ENCODE peak calls at places on chromosomes 5 and 9, in ten cellular contexts. One of them, this sample, is unnamed.

GRCh38 chr9:131657890-131658752 is 81.8 kb downstream of the RAPGEF1 start:
- DNase-seq in Calu3: peak; percentile 18
- DNase-seq in AG10803: peak; percentile 89
- DNase-seq in CD4-positive, alpha-beta T cell: no peak
- DNase-seq in lower leg skin: peak; percentile 43
- DNase-seq in cardiac fibroblast: peak; percentile 84
- DNase-seq in fibroblast of mammary gland: peak; percentile 93
- DNase-seq in astrocyte of the spinal cord: peak; percentile 89
- DNase-seq in nephron progenitor cell: no peak
- DNase-seq in mesothelial cell of epicardium: no peak
- DNase-seq in this sample: no peak

GRCh38 chr9:111197251-111197650 is 132.8 kb downstream of the OR2K2 start:
- DNase-seq in cardiac fibroblast: no peak
- DNase-seq in lower leg skin: no peak
- DNase-seq in AG10803: no peak
- DNase-seq in astrocyte of the spinal cord: no peak
- DNase-seq in nephron progenitor cell: no peak
- DNase-seq in fibroblast of mammary gland: no peak
- DNase-seq in CD4-positive, alpha-beta T cell: no peak
- DNase-seq in Calu3: no peak
- DNase-seq in mesothelial cell of epicardium: no peak
- DNase-seq in this sample: no peak

GRCh38 chr5:177362102-177362868 is 4.6 kb downstream of the RGS14 start:
- DNase-seq in CD4-positive, alpha-beta T cell: peak; percentile 60
- DNase-seq in mesothelial cell of epicardium: no peak
- DNase-seq in fibroblast of mammary gland: no peak
- DNase-seq in Calu3: no peak
- DNase-seq in AG10803: no peak
- DNase-seq in lower leg skin: no peak
- DNase-seq in cardiac fibroblast: no peak
- DNase-seq in nephron progenitor cell: no peak
- DNase-seq in astrocyte of the spinal cord: no peak
- DNase-seq in this sample: no peak

GRCh38 chr5:88142801-88143692 is 125.6 kb downstream of the TMEM161B start:
- DNase-seq in nephron progenitor cell: no peak
- DNase-seq in CD4-positive, alpha-beta T cell: no peak
- DNase-seq in AG10803: peak; percentile 13
- DNase-seq in lower leg skin: peak; percentile 93
- DNase-seq in Calu3: no peak
- DNase-seq in mesothelial cell of epicardium: no peak
- DNase-seq in astrocyte of the spinal cord: peak; percentile 59
- DNase-seq in cardiac fibroblast: no peak
- DNase-seq in fibroblast of mammary gland: peak; percentile 23
- DNase-seq in this sample: no peak

GRCh38 chr5:54159837-54160215 is 150.5 kb downstream of the ARL15 start:
- DNase-seq in lower leg skin: no peak
- DNase-seq in Calu3: no peak
- DNase-seq in CD4-positive, alpha-beta T cell: no peak
- DNase-seq in mesothelial cell of epicardium: no peak
- DNase-seq in astrocyte of the spinal cord: no peak
- DNase-seq in AG10803: peak; percentile 81
- DNase-seq in cardiac fibroblast: no peak
- DNase-seq in nephron progenitor cell: no peak
- DNase-seq in fibroblast of mammary gland: no peak
- DNase-seq in this sample: no peak

GRCh38 chr9:130215341-130216119 is 43.3 kb downstream of the NCS1 start:
- DNase-seq in CD4-positive, alpha-beta T cell: no peak
- DNase-seq in cardiac fibroblast: peak; percentile 77
- DNase-seq in Calu3: no peak
- DNase-seq in lower leg skin: no peak
- DNase-seq in mesothelial cell of epicardium: no peak
- DNase-seq in fibroblast of mammary gland: peak; percentile 33
- DNase-seq in astrocyte of the spinal cord: peak; percentile 53
- DNase-seq in AG10803: peak; percentile 53
- DNase-seq in nephron progenitor cell: no peak
- DNase-seq in this sample: no peak

GRCh38 chr5:134547579-134547978 is 22.1 kb downstream of the JADE2 start:
- DNase-seq in lower leg skin: no peak
- DNase-seq in astrocyte of the spinal cord: peak; percentile 83
- DNase-seq in mesothelial cell of epicardium: no peak
- DNase-seq in cardiac fibroblast: peak; percentile 91
- DNase-seq in AG10803: peak; percentile 83
- DNase-seq in Calu3: no peak
- DNase-seq in CD4-positive, alpha-beta T cell: no peak
- DNase-seq in fibroblast of mammary gland: peak; percentile 90
- DNase-seq in nephron progenitor cell: no peak
- DNase-seq in this sample: no peak

GRCh38 chr5:54390015-54390414 is 65.5 kb upstream of the HSPB3 start:
- DNase-seq in astrocyte of the spinal cord: peak; percentile 95
- DNase-seq in mesothelial cell of epicardium: no peak
- DNase-seq in nephron progenitor cell: no peak
- DNase-seq in Calu3: peak; percentile 63
- DNase-seq in lower leg skin: no peak
- DNase-seq in fibroblast of mammary gland: peak; percentile 96
- DNase-seq in cardiac fibroblast: peak; percentile 67
- DNase-seq in CD4-positive, alpha-beta T cell: no peak
- DNase-seq in AG10803: peak; percentile 60
- DNase-seq in this sample: no peak

GRCh38 chr9:14542071-14542470 is 151.2 kb downstream of the ZDHHC21 start:
- DNase-seq in lower leg skin: no peak
- DNase-seq in CD4-positive, alpha-beta T cell: no peak
- DNase-seq in fibroblast of mammary gland: no peak
- DNase-seq in mesothelial cell of epicardium: no peak
- DNase-seq in Calu3: no peak
- DNase-seq in astrocyte of the spinal cord: no peak
- DNase-seq in nephron progenitor cell: no peak
- DNase-seq in AG10803: no peak
- DNase-seq in cardiac fibroblast: no peak
- DNase-seq in this sample: no peak

GRCh38 chr5:120464627-120465280 is 654 bp downstream of the PRR16 start:
- DNase-seq in AG10803: peak; percentile 81
- DNase-seq in nephron progenitor cell: peak; percentile 40
- DNase-seq in Calu3: peak; percentile 34
- DNase-seq in fibroblast of mammary gland: peak; percentile 77
- DNase-seq in cardiac fibroblast: peak; percentile 68
- DNase-seq in lower leg skin: peak; percentile 87
- DNase-seq in mesothelial cell of epicardium: no peak
- DNase-seq in CD4-positive, alpha-beta T cell: no peak
- DNase-seq in astrocyte of the spinal cord: peak; percentile 63
- DNase-seq in this sample: no peak

GRCh38 chr5:129172561-129172960 is 78.0 kb downstream of the ISOC1 start:
- DNase-seq in AG10803: no peak
- DNase-seq in mesothelial cell of epicardium: no peak
- DNase-seq in nephron progenitor cell: no peak
- DNase-seq in fibroblast of mammary gland: peak; percentile 36
- DNase-seq in CD4-positive, alpha-beta T cell: no peak
- DNase-seq in lower leg skin: no peak
- DNase-seq in cardiac fibroblast: peak; percentile 74
- DNase-seq in Calu3: peak; percentile 5
- DNase-seq in astrocyte of the spinal cord: no peak
- DNase-seq in this sample: no peak

GRCh38 chr9:2228132-2228531 is 213.0 kb downstream of the SMARCA2 start:
- DNase-seq in astrocyte of the spinal cord: no peak
- DNase-seq in fibroblast of mammary gland: peak; percentile 23
- DNase-seq in nephron progenitor cell: peak; percentile 17
- DNase-seq in CD4-positive, alpha-beta T cell: no peak
- DNase-seq in Calu3: peak; percentile 23
- DNase-seq in mesothelial cell of epicardium: no peak
- DNase-seq in AG10803: no peak
- DNase-seq in lower leg skin: no peak
- DNase-seq in cardiac fibroblast: peak; percentile 26
- DNase-seq in this sample: no peak
- TF ChIP-seq CTCF in astrocyte of the spinal cord: peak; percentile 51
- TF ChIP-seq CTCF in fibroblast of mammary gland: peak; percentile 30
- TF ChIP-seq CTCF in nephron progenitor cell: no peak
- TF ChIP-seq CTCF in CD4-positive, alpha-beta T cell: no peak
- TF ChIP-seq CTCF in Calu3: no peak
- TF ChIP-seq CTCF in mesothelial cell of epicardium: no peak
- TF ChIP-seq CTCF in AG10803: peak; percentile 26
- TF ChIP-seq CTCF in lower leg skin: no peak
- TF ChIP-seq CTCF in cardiac fibroblast: peak; percentile 33
- TF ChIP-seq CTCF in this sample: peak; percentile 62

GRCh38 chr5:142119051-142119625 is 10.6 kb downstream of the NDFIP1 start:
- DNase-seq in Calu3: no peak
- DNase-seq in cardiac fibroblast: no peak
- DNase-seq in astrocyte of the spinal cord: no peak
- DNase-seq in lower leg skin: no peak
- DNase-seq in fibroblast of mammary gland: no peak
- DNase-seq in AG10803: no peak
- DNase-seq in mesothelial cell of epicardium: no peak
- DNase-seq in nephron progenitor cell: no peak
- DNase-seq in CD4-positive, alpha-beta T cell: no peak
- DNase-seq in this sample: no peak
- TF ChIP-seq CTCF in Calu3: no peak
- TF ChIP-seq CTCF in cardiac fibroblast: no peak
- TF ChIP-seq CTCF in astrocyte of the spinal cord: no peak
- TF ChIP-seq CTCF in lower leg skin: no peak
- TF ChIP-seq CTCF in fibroblast of mammary gland: no peak
- TF ChIP-seq CTCF in AG10803: no peak
- TF ChIP-seq CTCF in mesothelial cell of epicardium: no peak
- TF ChIP-seq CTCF in nephron progenitor cell: no peak
- TF ChIP-seq CTCF in CD4-positive, alpha-beta T cell: no peak
- TF ChIP-seq CTCF in this sample: no peak

GRCh38 chr9:30349526-30350513 is 2034.6 kb upstream of the ACO1 start:
- DNase-seq in Calu3: no peak
- DNase-seq in AG10803: no peak
- DNase-seq in astrocyte of the spinal cord: no peak
- DNase-seq in nephron progenitor cell: no peak
- DNase-seq in fibroblast of mammary gland: no peak
- DNase-seq in lower leg skin: no peak
- DNase-seq in mesothelial cell of epicardium: no peak
- DNase-seq in cardiac fibroblast: no peak
- DNase-seq in CD4-positive, alpha-beta T cell: no peak
- DNase-seq in this sample: no peak
- TF ChIP-seq CTCF in Calu3: no peak
- TF ChIP-seq CTCF in AG10803: no peak
- TF ChIP-seq CTCF in astrocyte of the spinal cord: no peak
- TF ChIP-seq CTCF in nephron progenitor cell: no peak
- TF ChIP-seq CTCF in fibroblast of mammary gland: no peak
- TF ChIP-seq CTCF in lower leg skin: no peak
- TF ChIP-seq CTCF in mesothelial cell of epicardium: no peak
- TF ChIP-seq CTCF in cardiac fibroblast: no peak
- TF ChIP-seq CTCF in CD4-positive, alpha-beta T cell: no peak
- TF ChIP-seq CTCF in this sample: no peak

DNA sequence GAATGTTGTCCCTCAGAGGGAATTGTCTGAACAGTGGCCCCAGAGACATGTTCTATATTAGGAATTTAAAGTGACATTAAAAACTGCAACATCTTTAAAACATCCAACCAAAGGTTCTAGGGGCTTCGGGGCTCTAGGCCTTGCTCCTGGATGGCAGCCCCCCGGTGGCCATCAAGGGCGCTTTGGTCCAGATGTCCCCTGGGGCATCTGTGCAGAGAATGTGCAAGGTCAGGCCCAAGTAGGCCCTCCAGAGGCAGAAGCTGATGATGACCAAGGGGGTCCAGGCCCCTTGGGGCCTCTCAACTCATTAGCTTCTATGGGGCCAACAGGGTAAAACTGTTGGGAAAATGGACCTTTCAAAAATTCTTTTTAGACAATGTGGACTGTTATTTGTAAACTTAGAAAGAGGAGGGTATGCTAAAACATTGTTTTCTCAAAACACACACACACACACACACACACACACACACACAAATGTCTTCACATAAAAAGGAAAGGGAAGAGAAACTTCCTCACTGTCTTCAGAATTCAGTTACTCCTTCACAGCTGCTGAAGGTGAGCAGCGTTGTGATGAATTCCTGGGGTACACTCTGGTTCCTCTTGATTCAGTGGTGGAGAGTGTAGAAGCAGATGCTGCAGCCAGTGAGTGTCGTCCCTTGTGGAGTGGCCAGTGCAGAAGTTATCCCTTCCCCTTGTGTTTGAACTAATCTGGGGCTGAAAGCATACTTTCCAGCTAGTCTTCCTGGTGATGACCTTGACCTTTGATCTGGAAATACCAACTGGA is 125.2 kb downstream of the WDR41 start:
- DNase-seq in Calu3: no peak
- DNase-seq in lower leg skin: no peak
- DNase-seq in CD4-positive, alpha-beta T cell: no peak
- DNase-seq in AG10803: no peak
- DNase-seq in fibroblast of mammary gland: no peak
- DNase-seq in astrocyte of the spinal cord: no peak
- DNase-seq in cardiac fibroblast: no peak
- DNase-seq in mesothelial cell of epicardium: no peak
- DNase-seq in nephron progenitor cell: no peak
- DNase-seq in this sample: no peak
- TF ChIP-seq CTCF in Calu3: no peak
- TF ChIP-seq CTCF in lower leg skin: no peak
- TF ChIP-seq CTCF in CD4-positive, alpha-beta T cell: no peak
- TF ChIP-seq CTCF in AG10803: no peak
- TF ChIP-seq CTCF in fibroblast of mammary gland: no peak
- TF ChIP-seq CTCF in astrocyte of the spinal cord: no peak
- TF ChIP-seq CTCF in cardiac fibroblast: no peak
- TF ChIP-seq CTCF in mesothelial cell of epicardium: no peak
- TF ChIP-seq CTCF in nephron progenitor cell: peak; percentile 9
- TF ChIP-seq CTCF in this sample: peak; percentile 47

GRCh38 chr9:121720311-121720991 is 69.0 kb downstream of the DAB2IP start:
- DNase-seq in nephron progenitor cell: no peak
- DNase-seq in mesothelial cell of epicardium: no peak
- DNase-seq in fibroblast of mammary gland: no peak
- DNase-seq in CD4-positive, alpha-beta T cell: no peak
- DNase-seq in lower leg skin: no peak
- DNase-seq in Calu3: peak; percentile 51
- DNase-seq in cardiac fibroblast: no peak
- DNase-seq in AG10803: no peak
- DNase-seq in astrocyte of the spinal cord: no peak
- DNase-seq in this sample: no peak
- TF ChIP-seq CTCF in nephron progenitor cell: no peak
- TF ChIP-seq CTCF in mesothelial cell of epicardium: no peak
- TF ChIP-seq CTCF in fibroblast of mammary gland: no peak
- TF ChIP-seq CTCF in CD4-positive, alpha-beta T cell: no peak
- TF ChIP-seq CTCF in lower leg skin: no peak
- TF ChIP-seq CTCF in Calu3: no peak
- TF ChIP-seq CTCF in cardiac fibroblast: no peak
- TF ChIP-seq CTCF in AG10803: peak; percentile 1
- TF ChIP-seq CTCF in astrocyte of the spinal cord: no peak
- TF ChIP-seq CTCF in this sample: no peak

DNA sequence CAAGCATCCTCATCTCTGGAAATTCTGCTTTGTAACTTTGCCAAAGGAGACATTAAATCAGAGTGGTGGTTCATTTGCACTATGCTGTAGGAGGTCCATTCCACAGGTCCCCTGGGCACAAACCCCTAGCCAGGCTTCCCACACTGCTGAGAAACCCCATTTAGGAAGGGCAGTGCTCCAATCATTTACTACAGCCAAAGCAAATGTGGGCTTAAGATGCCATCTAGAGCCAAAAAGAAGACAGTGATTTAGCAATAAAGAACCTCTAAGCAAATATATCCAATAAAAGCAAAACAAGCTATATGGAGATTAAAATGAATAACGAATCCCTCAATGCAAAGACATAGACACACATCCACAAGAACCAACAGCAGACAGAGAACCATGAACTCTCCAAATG is 129.0 kb upstream of the ALDH1B1 start:
- DNase-seq in Calu3: peak; percentile 1
- DNase-seq in mesothelial cell of epicardium: no peak
- DNase-seq in astrocyte of the spinal cord: peak; percentile 42
- DNase-seq in AG10803: peak; percentile 34
- DNase-seq in nephron progenitor cell: no peak
- DNase-seq in fibroblast of mammary gland: peak; percentile 38
- DNase-seq in cardiac fibroblast: peak; percentile 60
- DNase-seq in CD4-positive, alpha-beta T cell: no peak
- DNase-seq in lower leg skin: peak; percentile 32
- DNase-seq in this sample: no peak
- TF ChIP-seq CTCF in Calu3: no peak
- TF ChIP-seq CTCF in mesothelial cell of epicardium: no peak
- TF ChIP-seq CTCF in astrocyte of the spinal cord: peak; percentile 28
- TF ChIP-seq CTCF in AG10803: peak; percentile 45
- TF ChIP-seq CTCF in nephron progenitor cell: no peak
- TF ChIP-seq CTCF in fibroblast of mammary gland: peak; percentile 23
- TF ChIP-seq CTCF in cardiac fibroblast: peak; percentile 31
- TF ChIP-seq CTCF in CD4-positive, alpha-beta T cell: no peak
- TF ChIP-seq CTCF in lower leg skin: no peak
- TF ChIP-seq CTCF in this sample: peak; percentile 53

GRCh38 chr5:169721771-169722170 is 84.7 kb downstream of the DOCK2 start:
- DNase-seq in CD4-positive, alpha-beta T cell: no peak
- DNase-seq in fibroblast of mammary gland: no peak
- DNase-seq in AG10803: no peak
- DNase-seq in cardiac fibroblast: no peak
- DNase-seq in lower leg skin: no peak
- DNase-seq in mesothelial cell of epicardium: no peak
- DNase-seq in nephron progenitor cell: no peak
- DNase-seq in Calu3: no peak
- DNase-seq in astrocyte of the spinal cord: no peak
- DNase-seq in this sample: no peak
- TF ChIP-seq CTCF in CD4-positive, alpha-beta T cell: no peak
- TF ChIP-seq CTCF in fibroblast of mammary gland: peak; percentile 9
- TF ChIP-seq CTCF in AG10803: no peak
- TF ChIP-seq CTCF in cardiac fibroblast: no peak
- TF ChIP-seq CTCF in lower leg skin: no peak
- TF ChIP-seq CTCF in mesothelial cell of epicardium: no peak
- TF ChIP-seq CTCF in nephron progenitor cell: no peak
- TF ChIP-seq CTCF in Calu3: no peak
- TF ChIP-seq CTCF in astrocyte of the spinal cord: no peak
- TF ChIP-seq CTCF in this sample: peak; percentile 32

This sample was measured in type B pancreatic cell.